ENCODE peak calls at places on chromosomes 4 and X, in six cellular contexts. F, N, P, A, O and U are unnamed samples.
A peak's percentile ranks its signal among the peaks of the same experiment; 100 is the strongest.

GRCh38 chrX:143058096-143058495 is 32.4 kb downstream of the SPANXN4 start:
- DNase-seq in F (no peak), N (no peak), P (no peak), A (no peak), O (no peak), U (no peak)

GRCh38 chrX:133849676-133850075 is 135.7 kb downstream of the GPC3 start:
- DNase-seq in F (no peak), N (no peak), P (peak; percentile 44), A (no peak), O (no peak), U (no peak)

GRCh38 chr4:154349829-154350228 is 141.8 kb downstream of the DCHS2 start:
- DNase-seq in F (no peak), N (no peak), P (peak; percentile 36), A (no peak), O (no peak), U (no peak)

GRCh38 chr4:182847543-182847942 is 69.6 kb downstream of the DCTD start:
- DNase-seq in F (no peak), N (no peak), P (no peak), A (no peak), O (no peak), U (no peak)

GRCh38 chr4:1521821-1522361 is 115.6 kb upstream of the NKX1-1 start:
- DNase-seq in F (peak; percentile 2), N (peak; percentile 6), P (no peak), A (no peak), O (no peak), U (no peak)

GRCh38 chr4:100290585-100290984 is 100.3 kb upstream of the DDIT4L start:
- DNase-seq in F (no peak), N (no peak), P (peak; percentile 50), A (no peak), O (no peak), U (no peak)

GRCh38 chrX:51876441-51876840 is 17.0 kb upstream of the MAGED1 start:
- DNase-seq in F (no peak), N (no peak), P (peak; percentile 45), A (no peak), O (no peak), U (no peak)

GRCh38 chrX:149497626-149498025 is 7.5 kb downstream of the IDS start:
- DNase-seq in F (no peak), N (no peak), P (peak; percentile 87), A (no peak), O (peak; percentile 34), U (no peak)

GRCh38 chrX:108091266-108091877 is at the start of the genes ATG4A and PSMD10:
- DNase-seq in F (peak; percentile 94), N (peak; percentile 82), P (peak; percentile 96), A (peak; percentile 93), O (peak; percentile 76), U (peak; percentile 78)

GRCh38 chrX:19440713-19441112 is 74.6 kb downstream of the MAP3K15 start:
- DNase-seq in F (no peak), N (no peak), P (peak; percentile 47), A (no peak), O (no peak), U (peak; percentile 3)

GRCh38 chrX:131728295-131729145 is 184.6 kb downstream of the OR13H1 start:
- DNase-seq in F (no peak), N (no peak), P (no peak), A (no peak), O (peak; percentile 72), U (no peak)

GRCh38 chrX:110145854-110146253 is 142.9 kb downstream of the TMEM164 start:
- DNase-seq in F (peak; percentile 37), N (no peak), P (peak; percentile 59), A (peak; percentile 25), O (no peak), U (no peak)

GRCh38 chrX:78104447-78105176 is 564 bp downstream of the PGK1 start:
- DNase-seq in F (peak; percentile 15), N (no peak), P (peak; percentile 73), A (no peak), O (peak; percentile 24), U (no peak)

GRCh38 chrX:96906741-96907140 is 23.0 kb downstream of the RPA4 start:
- DNase-seq in F (no peak), N (no peak), P (peak; percentile 3), A (no peak), O (no peak), U (no peak)

GRCh38 chr4:99572527-99573240 is 1.9 kb upstream of the MTTP start:
- DNase-seq in F (no peak), N (no peak), P (no peak), A (no peak), O (peak; percentile 35), U (no peak)

GRCh38 chr4:156686120-156686519 is 285.5 kb downstream of the PDGFC start:
- DNase-seq in F (peak; percentile 9), N (no peak), P (peak; percentile 97), A (no peak), O (peak; percentile 99), U (peak; percentile 90)

GRCh38 chrX:133384454-133384853 is 30.8 kb downstream of the GPC4 start:
- DNase-seq in F (no peak), N (no peak), P (no peak), A (no peak), O (no peak), U (no peak)

GRCh38 chr4:54371211-54371610 is 142.1 kb downstream of the PDGFRA start:
- DNase-seq in F (no peak), N (no peak), P (peak; percentile 34), A (no peak), O (no peak), U (no peak)

GRCh38 chr4:336099-336892 is 1.3 kb upstream of the ZNF141 start:
- DNase-seq in F (peak; percentile 40), N (peak; percentile 20), P (peak; percentile 40), A (no peak), O (no peak), U (no peak)

GRCh38 chr4:7547368-7548040 is 112.8 kb upstream of the PSAPL1 start:
- DNase-seq in F (no peak), N (no peak), P (no peak), A (no peak), O (no peak), U (peak; percentile 68)

DNA sequence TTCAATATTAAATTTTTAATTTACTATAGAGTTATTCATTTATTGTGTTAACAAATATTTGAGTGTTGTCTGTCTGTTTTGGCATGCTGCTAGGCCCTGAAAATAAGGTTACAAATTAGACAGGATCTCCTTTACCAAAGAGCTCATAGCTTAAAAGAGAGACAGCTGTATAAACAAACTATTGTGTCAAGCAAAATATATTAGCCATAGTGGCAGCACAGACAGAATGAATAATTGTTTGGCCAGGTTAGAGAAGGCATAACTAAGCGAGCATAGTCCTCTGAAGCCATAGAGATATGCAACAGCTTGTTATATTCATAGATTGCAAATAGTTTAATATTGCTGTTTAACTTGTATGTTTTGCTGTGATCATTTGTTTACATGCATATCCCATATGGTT is 66.7 kb upstream of the NDUFC1 start:
- DNase-seq in F (no peak), N (no peak), P (peak; percentile 38), A (no peak), O (no peak), U (no peak)
- TF ChIP-seq CTCF in F (no peak), N (no peak), P (no peak), A (no peak), O (no peak), U (no peak)

GRCh38 chr4:155497306-155497705 is 120.5 kb upstream of the MAP9 start:
- DNase-seq in F (no peak), N (no peak), P (no peak), A (no peak), O (no peak), U (no peak)
- TF ChIP-seq CTCF in F (no peak), N (no peak), P (no peak), A (no peak), O (no peak), U (no peak)

GRCh38 chrX:56462389-56462788 is 101.0 kb upstream of the UBQLN2 start:
- DNase-seq in F (no peak), N (no peak), P (no peak), A (no peak), O (no peak), U (no peak)
- TF ChIP-seq CTCF in F (no peak), N (no peak), P (no peak), A (no peak), O (no peak), U (no peak)

GRCh38 chr4:4985844-4986243 is 33.4 kb downstream of the CYTL1 start:
- DNase-seq in F (no peak), N (no peak), P (peak; percentile 14), A (no peak), O (no peak), U (no peak)
- TF ChIP-seq CTCF in F (no peak), N (no peak), P (peak; percentile 30), A (no peak), O (peak; percentile 43), U (peak; percentile 38)

DNA sequence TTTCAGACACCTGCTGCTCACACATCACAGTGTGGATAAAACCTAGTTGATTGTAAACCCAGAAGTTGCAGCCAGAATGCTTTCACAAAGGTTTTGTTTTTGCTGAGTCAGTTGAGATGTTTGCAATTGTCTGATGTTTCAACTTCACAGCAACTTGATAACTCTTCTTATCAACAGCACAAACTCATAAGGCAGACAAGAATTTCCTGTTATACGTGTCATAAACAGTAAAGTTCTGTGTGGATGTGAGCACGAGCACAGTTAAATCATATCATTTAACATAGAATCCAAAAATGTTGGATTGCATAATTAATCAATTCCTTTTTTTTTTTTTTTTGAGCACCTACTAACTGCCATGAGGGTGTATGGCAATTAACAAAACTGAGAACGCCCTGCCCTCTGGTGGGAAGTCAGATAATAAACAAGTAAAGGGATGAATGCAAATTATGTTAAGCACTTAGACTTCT is 512.2 kb downstream of the PDHA2 start:
- DNase-seq in F (peak; percentile 10), N (no peak), P (no peak), A (peak; percentile 17), O (no peak), U (no peak)
- TF ChIP-seq CTCF in F (peak; percentile 31), N (peak; percentile 30), P (no peak), A (peak; percentile 63), O (no peak), U (no peak)

DNA sequence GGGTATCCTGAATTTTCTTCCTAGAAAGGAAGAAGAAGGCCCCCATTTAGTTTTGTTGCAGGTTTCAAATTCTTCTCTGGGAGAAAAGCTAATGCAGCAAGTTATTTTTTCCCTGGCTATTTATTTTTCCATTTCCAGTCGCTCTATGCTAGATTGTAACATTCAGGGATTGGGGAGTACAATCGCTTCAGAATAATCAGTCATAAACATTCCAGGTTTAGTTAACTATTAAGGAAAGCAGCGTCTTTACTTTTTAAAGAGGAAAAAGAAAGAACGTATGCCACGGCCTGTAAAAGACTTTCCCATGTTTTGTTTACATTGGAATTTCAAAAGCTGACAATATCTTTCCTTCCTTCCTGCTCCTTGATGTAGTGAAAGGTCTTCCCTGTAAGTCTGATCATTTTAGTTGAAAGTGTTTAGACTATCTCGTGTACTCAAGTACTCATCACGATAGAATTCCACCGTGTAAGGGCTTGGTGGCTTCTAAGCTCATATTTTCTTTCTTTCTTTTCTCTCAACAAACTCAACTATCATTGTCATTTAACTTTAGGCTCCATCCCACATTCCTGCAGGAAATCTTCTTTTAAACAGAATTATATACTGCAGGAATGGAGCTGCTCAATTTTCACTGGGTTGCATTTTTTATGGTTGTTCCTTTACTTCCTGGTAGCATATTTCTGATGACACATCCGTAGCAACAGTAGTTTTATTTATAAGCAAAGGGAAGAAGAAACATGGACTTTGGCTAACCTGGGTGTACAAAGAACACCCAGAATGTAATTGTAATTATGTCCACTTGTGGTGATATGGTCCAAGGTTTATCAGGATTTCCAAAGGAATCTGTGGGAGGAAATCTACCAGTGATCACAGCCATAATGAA is 213.1 kb upstream of the FAT1 start:
- DNase-seq in F (no peak), N (no peak), P (peak; percentile 40), A (no peak), O (peak; percentile 55), U (peak; percentile 61)
- TF ChIP-seq CTCF in F (no peak), N (no peak), P (peak; percentile 11), A (no peak), O (peak; percentile 23), U (no peak)